ENCODE peak calls at places on chromosomes 5 and 9, in eight cellular contexts. B is RWPE1; N is activated CD4-positive, alpha-beta memory T cell treated with anti-CD3 and anti-CD28 coated beads, Interleukin-2, amount 10 ng/mL, durations not matched to agents 7 days and 5 days; C is H7; K is RCC 7860; P is stimulated activated CD4-positive, alpha-beta T cell treated with anti-CD3 and anti-CD28 coated beads, Interleukin-4, amount 100 ng/mL, for 4 hours; H is AG08396; L is CD4-positive, CD25-positive, alpha-beta regulatory T cell. S is an unnamed sample.

GRCh38 chr5:96743805-96744559 is 63.8 kb downstream of the ERAP1 start:
- DNase-seq in P (no peak), N (no peak), K (no peak), L (no peak), H (no peak), C (no peak), B (no peak), S (no peak)

GRCh38 chr5:74866653-74867162 is 521 bp upstream of the FAM169A start:
- DNase-seq in B (no peak), H (no peak), C (peak; percentile 73), K (no peak), N (no peak), P (peak; percentile 11), L (no peak), S (no peak)

GRCh38 chr5:35862126-35862525 is 5.4 kb downstream of the IL7R start:
- DNase-seq in B (no peak), P (no peak), N (no peak), L (no peak), C (no peak), H (no peak), K (no peak), S (peak; percentile 30)

GRCh38 chr5:87746341-87746740 is 333.6 kb upstream of the CCNH start:
- DNase-seq in P (no peak), K (no peak), H (no peak), N (no peak), C (no peak), B (no peak), L (no peak), S (no peak)

GRCh38 chr5:55160493-55161209 is 680 bp downstream of the GPX8 start:
- DNase-seq in N (no peak), H (peak; percentile 85), K (peak; percentile 69), L (no peak), B (peak; percentile 86), P (no peak), C (peak; percentile 30), S (peak; percentile 88)

GRCh38 chr5:36878421-36879088 is 2.0 kb downstream of the NIPBL start:
- DNase-seq in N (no peak), L (no peak), H (peak; percentile 49), B (peak; percentile 46), C (peak; percentile 87), P (no peak), K (peak; percentile 46), S (no peak)

GRCh38 chr9:124079176-124079925 is 67.8 kb downstream of the LHX2 start:
- DNase-seq in C (no peak), B (peak; percentile 52), K (peak; percentile 81), N (no peak), L (no peak), H (peak; percentile 64), P (no peak), S (no peak)

GRCh38 chr5:115317750-115318149 is 21.3 kb upstream of the CCDC112 start:
- DNase-seq in C (no peak), N (no peak), H (no peak), B (no peak), L (no peak), P (no peak), K (no peak), S (no peak)

GRCh38 chr5:69129413-69129812 is 35.6 kb downstream of the SLC30A5 start:
- DNase-seq in C (no peak), B (peak; percentile 56), H (peak; percentile 23), P (no peak), L (no peak), K (peak; percentile 34), N (no peak), S (peak; percentile 16)

S was measured in foreskin melanocyte.